ENCODE peak calls at places on chromosomes 7 and 10, in seven cellular contexts. Z, A, C, T, Q, D and S are unnamed samples.

GRCh38 chr10:48913674-48914073 is 26.0 kb downstream of the LRRC18 start:
- DNase-seq in Z (no peak), A (no peak), C (no peak), T (no peak), Q (no peak), D (no peak), S (no peak)

GRCh38 chr7:13702261-13702660 is 287.2 kb downstream of the ETV1 start:
- DNase-seq in Z (no peak), A (no peak), C (no peak), T (no peak), Q (no peak), D (no peak), S (no peak)

GRCh38 chr7:117279931-117280525 is 42.8 kb downstream of the WNT2 start:
- DNase-seq in Z (no peak), A (no peak), C (no peak), T (no peak), Q (no peak), D (no peak), S (no peak)

GRCh38 chr10:131250454-131251145 is 60.9 kb downstream of the TCERG1L start:
- DNase-seq in Z (no peak), A (no peak), C (no peak), T (no peak), Q (peak), D (no peak), S (no peak)

GRCh38 chr7:21253740-21254687 is 173.9 kb upstream of the SP4 start:
- DNase-seq in Z (peak), A (no peak), C (peak), T (peak), Q (peak), D (peak), S (peak)

GRCh38 chr7:155807013-155807804 is 5.1 kb downstream of the SHH start:
- DNase-seq in Z (no peak), A (no peak), C (no peak), T (no peak), Q (no peak), D (no peak), S (no peak)

GRCh38 chr7:47471831-47472230 is 110.1 kb downstream of the TNS3 start:
- DNase-seq in Z (no peak), A (no peak), C (no peak), T (no peak), Q (no peak), D (no peak), S (no peak)

GRCh38 chr7:45885264-45885882 is 2.9 kb upstream of the IGFBP1 start:
- DNase-seq in Z (no peak), A (no peak), C (no peak), T (no peak), Q (no peak), D (peak), S (peak)

GRCh38 chr10:35699862-35700489 is 57.9 kb upstream of the FZD8 start:
- DNase-seq in Z (no peak), A (no peak), C (no peak), T (no peak), Q (no peak), D (no peak), S (no peak)

GRCh38 chr7:113751547-113751946 is 167.3 kb downstream of the PPP1R3A start:
- DNase-seq in Z (no peak), A (no peak), C (no peak), T (no peak), Q (no peak), D (no peak), S (no peak)

GRCh38 chr10:129779126-129779525 is 184.9 kb downstream of the EBF3 start:
- DNase-seq in Z (no peak), A (no peak), C (no peak), T (no peak), Q (no peak), D (no peak), S (no peak)

GRCh38 chr7:113774182-113774807 is 144.5 kb downstream of the PPP1R3A start:
- DNase-seq in Z (no peak), A (no peak), C (no peak), T (no peak), Q (no peak), D (peak), S (peak)

GRCh38 chr7:92810242-92810611 is 26.1 kb downstream of the CDK6 start:
- DNase-seq in Z (no peak), A (no peak), C (no peak), T (no peak), Q (no peak), D (no peak), S (no peak)

GRCh38 chr10:43760514-43760913 is 111.8 kb upstream of the ZNF32 start:
- DNase-seq in Z (no peak), A (no peak), C (no peak), T (no peak), Q (no peak), D (no peak), S (no peak)

GRCh38 chr10:110802551-110803238 is 69.0 kb upstream of the PDCD4 start:
- DNase-seq in Z (peak), A (peak), C (peak), T (no peak), Q (peak), D (peak), S (no peak)

GRCh38 chr10:24518981-24519597 is 204.6 kb downstream of the ARHGAP21 start:
- DNase-seq in Z (no peak), A (peak), C (peak), T (peak), Q (peak), D (peak), S (peak)